ENCODE peak calls at places on chromosomes 7 and 10, in nine cellular contexts. Y, F, L, T, J, S, G, P and Z are unnamed samples. For H3K4me1, the result is how much of the 10 kb centered on the place peaks cover.

GRCh38 chr10:48381971-48382370 is 75.5 kb downstream of the MAPK8 start:
- DNase-seq in Y (no peak), F (no peak), L (no peak), T (no peak), J (no peak), S (no peak), G (no peak), P (no peak), Z (no peak)

GRCh38 chr7:125670926-125671572 is 741.4 kb upstream of the POT1 start:
- DNase-seq in Y (no peak), F (no peak), L (no peak), T (no peak), J (peak), S (peak), G (no peak), P (no peak), Z (no peak)

GRCh38 chr7:19369182-19369581 is 224.0 kb upstream of the FERD3L start:
- DNase-seq in Y (no peak), F (no peak), L (no peak), T (no peak), J (peak), S (peak), G (no peak), P (no peak), Z (no peak)

GRCh38 chr7:144907577-144907976 is 71.7 kb upstream of the TPK1 start:
- DNase-seq in Y (no peak), F (no peak), L (no peak), T (no peak), J (no peak), S (no peak), G (no peak), P (no peak), Z (no peak)

GRCh38 chr10:92124524-92125168 is 166.2 kb downstream of the CPEB3 start:
- DNase-seq in Y (peak), F (no peak), L (no peak), T (no peak), J (no peak), S (no peak), G (no peak), P (no peak), Z (no peak)

GRCh38 chr10:130354976-130355795 is 219.0 kb downstream of the GLRX3 start:
- DNase-seq in Y (no peak), F (peak), L (no peak), T (no peak), J (no peak), S (no peak), G (no peak), P (no peak), Z (no peak)

GRCh38 chr7:155531686-155532085 is 14.7 kb downstream of the CNPY1 start:
- DNase-seq in Y (no peak), F (peak), L (no peak), T (no peak), J (no peak), S (no peak), G (no peak), P (no peak), Z (no peak)

GRCh38 chr7:56007167-56007652 is 42.8 kb downstream of the NIPSNAP2 start:
- DNase-seq in Y (no peak), F (no peak), L (no peak), T (no peak), J (peak), S (no peak), G (no peak), P (no peak), Z (no peak)

GRCh38 chr10:98076086-98076485 is 45.7 kb upstream of the CRTAC1 start:
- DNase-seq in Y (no peak), F (no peak), L (no peak), T (no peak), J (no peak), S (no peak), G (no peak), P (no peak), Z (no peak)

GRCh38 chr7:125563964-125564529 is 634.4 kb upstream of the POT1 start:
- DNase-seq in Y (no peak), F (no peak), L (no peak), T (no peak), J (peak), S (peak), G (no peak), P (no peak), Z (no peak)

GRCh38 chr7:114418117-114418516 is 3.5 kb downstream of the FOXP2 start:
- DNase-seq in Y (no peak), F (no peak), L (no peak), T (no peak), J (no peak), S (no peak), G (no peak), P (no peak), Z (no peak)
- H3K4me1 ChIP-seq in Y (under half), F (under half), L (under half), T (under half), J (under half), S (under half), G (under half), P (under half), Z (under half)

GRCh38 chr7:137954614-137955013 is 47.3 kb downstream of the CREB3L2 start:
- DNase-seq in Y (no peak), F (no peak), L (no peak), T (no peak), J (peak), S (no peak), G (no peak), P (no peak), Z (no peak)
- H3K4me1 ChIP-seq in Y (under half), F (under half), L (under half), T (under half), J (under half), S (under half), G (under half), P (half or more), Z (under half)

DNA sequence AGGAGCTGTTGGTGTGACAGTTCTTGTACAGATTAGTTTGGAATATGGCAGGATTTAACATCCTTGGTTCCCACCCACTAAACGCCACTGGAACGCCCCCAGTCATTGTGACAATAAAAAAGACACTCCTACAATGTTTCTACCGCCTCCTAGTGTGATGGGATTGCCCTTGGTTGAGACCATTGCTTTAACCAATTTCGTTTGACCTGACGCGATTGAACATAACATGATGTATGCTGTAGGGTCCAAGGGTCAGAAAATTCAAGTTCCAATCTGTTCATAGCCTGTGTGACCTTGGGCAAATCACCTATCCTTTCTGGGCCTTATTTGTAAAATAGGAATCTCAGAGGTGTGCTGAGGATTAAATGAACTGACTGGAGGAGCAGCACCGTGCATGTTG is 12.5 kb downstream of the MXI1 start:
- DNase-seq in Y (no peak), F (no peak), L (no peak), T (no peak), J (no peak), S (no peak), G (no peak), P (no peak), Z (no peak)
- H3K4me1 ChIP-seq in Y (under half), F (under half), L (under half), T (under half), J (under half), S (under half), G (under half), P (half or more), Z (under half)

DNA sequence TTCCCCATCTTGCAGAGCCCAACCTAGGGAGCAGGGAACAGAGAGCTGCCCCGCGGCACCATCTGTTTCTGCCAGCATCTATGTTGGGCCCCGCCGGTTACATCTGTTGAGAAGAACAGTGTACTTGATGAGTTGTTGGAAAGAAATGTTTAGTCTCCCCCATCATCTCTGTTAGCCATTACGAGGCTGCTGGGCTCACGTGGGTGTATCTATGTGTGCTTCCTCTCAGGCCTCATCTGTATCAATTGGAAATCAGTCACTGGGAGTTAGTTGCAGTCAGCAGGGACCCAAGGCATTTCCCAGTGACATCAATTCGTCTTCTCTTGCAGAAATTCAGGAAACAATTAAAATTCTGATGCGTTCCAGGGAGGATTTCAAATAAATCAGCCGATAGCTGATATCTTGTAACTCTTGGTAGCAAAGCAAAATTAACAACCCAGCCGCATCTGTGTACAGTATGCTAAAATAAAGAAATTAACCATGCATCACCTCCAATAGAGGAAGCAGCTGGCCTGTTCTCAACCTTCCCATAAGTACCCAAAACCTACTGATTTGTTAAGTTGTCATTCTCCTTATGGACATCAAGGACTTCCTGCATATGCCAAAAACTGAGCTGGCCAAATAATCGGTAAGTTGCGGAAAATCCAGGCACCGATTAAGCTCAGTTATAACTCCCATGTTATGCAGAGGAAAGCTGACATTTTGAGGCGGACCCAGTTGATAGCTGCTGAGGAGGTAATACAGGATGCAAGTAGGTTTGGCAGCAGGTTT is 725.3 kb upstream of the GALNT17 start:
- DNase-seq in Y (no peak), F (no peak), L (no peak), T (no peak), J (no peak), S (no peak), G (no peak), P (no peak), Z (no peak)
- H3K4me1 ChIP-seq in Y (under half), F (under half), L (under half), T (under half), J (under half), S (under half), G (under half), P (under half), Z (under half)

DNA sequence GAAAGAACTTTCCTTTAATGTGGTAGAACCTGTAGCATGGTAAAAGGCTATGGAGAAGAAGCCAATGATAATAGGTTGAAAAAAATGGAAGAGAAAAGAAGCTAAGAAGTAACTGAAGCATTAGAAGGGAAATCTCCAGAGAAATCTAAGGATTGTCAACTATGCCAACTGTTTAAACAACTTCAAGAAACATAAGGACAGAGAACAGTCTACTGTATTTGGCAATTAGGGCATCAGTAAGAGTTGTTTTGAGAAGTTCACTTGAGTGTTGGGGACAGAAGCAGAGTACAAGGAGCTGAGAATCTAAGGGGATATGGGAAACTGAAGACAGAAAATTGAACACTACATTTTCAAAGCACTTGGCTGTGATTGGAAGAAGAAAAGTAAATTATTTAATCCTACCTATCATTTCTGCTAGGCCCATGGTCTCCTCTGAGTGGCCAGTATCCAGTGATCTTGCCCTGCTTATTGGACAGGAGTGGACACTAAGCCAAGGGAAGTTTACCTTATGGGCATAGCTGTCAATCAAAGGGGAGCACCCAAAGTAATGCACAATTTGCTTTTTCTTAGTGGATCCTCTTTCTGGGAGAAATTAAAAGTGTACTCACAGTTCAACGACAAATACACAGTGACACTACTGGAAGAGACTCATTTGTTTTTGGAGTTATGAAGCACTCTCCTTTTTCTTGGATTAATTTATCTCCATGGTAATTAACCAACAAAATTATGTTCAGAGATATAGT is 56.5 kb upstream of the CCDC71L start:
- DNase-seq in Y (no peak), F (no peak), L (no peak), T (no peak), J (no peak), S (no peak), G (no peak), P (no peak), Z (no peak)
- H3K4me1 ChIP-seq in Y (under half), F (under half), L (under half), T (half or more), J (under half), S (under half), G (under half), P (under half), Z (under half)